ENCODE peak calls at places on chromosomes 16 and 17, in four cellular contexts. I is NCI-H1694, N is HEK293T, Z is tibial nerve. W is an unnamed sample.

GRCh38 chr17:39576187-39576586 is 31.5 kb downstream of the NEUROD2 start:
- DNase-seq in I (peak), N (peak), Z (no peak), W (no peak)

GRCh38 chr16:49951568-49952195 is 73.3 kb upstream of the CNEP1R1 start:
- DNase-seq in I (no peak), N (no peak), Z (no peak), W (no peak)

GRCh38 chr17:10698116-10698818 is 873 bp downstream of the ADPRM start:
- DNase-seq in I (no peak), N (peak), Z (no peak), W (no peak)

GRCh38 chr16:87323727-87324410 is 6.7 kb upstream of the C16orf95 start:
- DNase-seq in I (no peak), N (no peak), Z (no peak), W (no peak)

GRCh38 chr16:23563186-23563585 is 5.7 kb downstream of the UBFD1 start:
- DNase-seq in I (no peak), N (no peak), Z (no peak), W (no peak)

GRCh38 chr17:38584350-38584925 is 21.3 kb downstream of the SRCIN1 start:
- DNase-seq in I (no peak), N (peak), Z (peak), W (peak)

GRCh38 chr16:27426423-27427408 is 24.7 kb downstream of the IL21R start:
- DNase-seq in I (peak), N (peak), Z (no peak), W (peak)

GRCh38 chr17:77634710-77635109 is 323.8 kb upstream of the TNRC6C start:
- DNase-seq in I (no peak), N (no peak), Z (no peak), W (no peak)

GRCh38 chr16:22642689-22643088 is 132.0 kb downstream of the NPIPB5 start:
- DNase-seq in I (no peak), N (no peak), Z (no peak), W (no peak)

GRCh38 chr17:59332890-59333377 is 1.5 kb downstream of the YPEL2 start:
- DNase-seq in I (no peak), N (no peak), Z (peak), W (peak)

GRCh38 chr17:77598241-77598620 is 360.3 kb upstream of the TNRC6C start:
- DNase-seq in I (no peak), N (no peak), Z (no peak), W (no peak)

GRCh38 chr17:231966-232807 is 50.7 kb upstream of the DOC2B start:
- DNase-seq in I (no peak), N (no peak), Z (no peak), W (peak)

GRCh38 chr17:68599873-68600122 is 1.4 kb downstream of the FAM20A start:
- DNase-seq in I (no peak), N (no peak), Z (no peak), W (no peak)

GRCh38 chr17:64077409-64077808 is 52.5 kb downstream of the ERN1 start:
- DNase-seq in I (no peak), N (no peak), Z (no peak), W (peak)

GRCh38 chr16:69078073-69078472 is 27.4 kb upstream of the HAS3 start:
- DNase-seq in I (no peak), N (no peak), Z (no peak), W (no peak)

GRCh38 chr16:17154981-17155380 is 315.8 kb downstream of the XYLT1 start:
- DNase-seq in I (no peak), N (no peak), Z (no peak), W (no peak)

GRCh38 chr17:29616300-29617048 is 6.2 kb downstream of the CORO6 start:
- DNase-seq in I (peak), N (no peak), Z (no peak), W (no peak)

GRCh38 chr16:85376292-85377095 is 236.6 kb upstream of the GSE1 start:
- DNase-seq in I (no peak), N (no peak), Z (no peak), W (peak)

GRCh38 chr16:78705694-78706093 is 606.2 kb downstream of the WWOX start:
- DNase-seq in I (peak), N (no peak), Z (no peak), W (no peak)

GRCh38 chr17:71208111-71208704 is 912.6 kb upstream of the SOX9 start:
- DNase-seq in I (no peak), N (no peak), Z (no peak), W (no peak)

GRCh38 chr17:80224683-80225082 is 4.5 kb downstream of the SLC26A11 start:
- DNase-seq in I (no peak), N (no peak), Z (no peak), W (no peak)

GRCh38 chr17:54784305-54784704 is 116.3 kb upstream of the TOM1L1 start:
- DNase-seq in I (no peak), N (no peak), Z (no peak), W (no peak)

GRCh38 chr17:40070895-40071719 is 8.3 kb downstream of the THRA start:
- DNase-seq in I (no peak), N (no peak), Z (peak), W (no peak)

W was measured in ascending aorta.